ENCODE peak calls at places on chromosomes 2 and 18, in eight cellular contexts. One of them, this sample, is unnamed. For H3K4me1 and H3K27me3, the result is how much of the 10 kb centered on the place peaks cover.

GRCh38 chr2:120402070-120402440 is 56.1 kb downstream of the INHBB start:
- DNase-seq in CD8-positive, alpha-beta memory T cell: no peak
- DNase-seq in iPS DF 6.9: no peak
- DNase-seq in prostate gland: no peak
- DNase-seq in neural progenitor cell: no peak
- DNase-seq in transverse colon: no peak
- DNase-seq in mesenchymal stem cell: no peak
- DNase-seq in heart right ventricle: no peak
- DNase-seq in this sample: no peak

GRCh38 chr2:48651127-48651526 is 33.5 kb downstream of the GTF2A1L start:
- DNase-seq in CD8-positive, alpha-beta memory T cell: no peak
- DNase-seq in iPS DF 6.9: no peak
- DNase-seq in prostate gland: no peak
- DNase-seq in neural progenitor cell: no peak
- DNase-seq in transverse colon: no peak
- DNase-seq in mesenchymal stem cell: peak
- DNase-seq in heart right ventricle: no peak
- DNase-seq in this sample: no peak

GRCh38 chr2:151192681-151193080 is 69.0 kb downstream of the RBM43 start:
- DNase-seq in CD8-positive, alpha-beta memory T cell: no peak
- DNase-seq in iPS DF 6.9: no peak
- DNase-seq in prostate gland: no peak
- DNase-seq in neural progenitor cell: no peak
- DNase-seq in transverse colon: no peak
- DNase-seq in mesenchymal stem cell: no peak
- DNase-seq in heart right ventricle: no peak
- DNase-seq in this sample: no peak

GRCh38 chr2:186129767-186130581 is 356.1 kb upstream of the ZC3H15 start:
- DNase-seq in CD8-positive, alpha-beta memory T cell: no peak
- DNase-seq in iPS DF 6.9: no peak
- DNase-seq in prostate gland: no peak
- DNase-seq in neural progenitor cell: no peak
- DNase-seq in transverse colon: no peak
- DNase-seq in mesenchymal stem cell: no peak
- DNase-seq in heart right ventricle: no peak
- DNase-seq in this sample: no peak

GRCh38 chr2:221836091-221836490 is 264.0 kb upstream of the EPHA4 start:
- DNase-seq in CD8-positive, alpha-beta memory T cell: no peak
- DNase-seq in iPS DF 6.9: no peak
- DNase-seq in prostate gland: no peak
- DNase-seq in neural progenitor cell: no peak
- DNase-seq in transverse colon: no peak
- DNase-seq in mesenchymal stem cell: no peak
- DNase-seq in heart right ventricle: no peak
- DNase-seq in this sample: no peak

GRCh38 chr2:22673501-22673900 is 711.5 kb upstream of the KLHL29 start:
- DNase-seq in CD8-positive, alpha-beta memory T cell: no peak
- DNase-seq in iPS DF 6.9: no peak
- DNase-seq in prostate gland: no peak
- DNase-seq in neural progenitor cell: no peak
- DNase-seq in transverse colon: no peak
- DNase-seq in mesenchymal stem cell: no peak
- DNase-seq in heart right ventricle: no peak
- DNase-seq in this sample: no peak

GRCh38 chr2:89841476-89841840 is 1150.0 kb downstream of the RPIA start:
- DNase-seq in CD8-positive, alpha-beta memory T cell: no peak
- DNase-seq in iPS DF 6.9: no peak
- DNase-seq in prostate gland: no peak
- DNase-seq in neural progenitor cell: no peak
- DNase-seq in transverse colon: no peak
- DNase-seq in mesenchymal stem cell: no peak
- DNase-seq in heart right ventricle: no peak
- DNase-seq in this sample: no peak

GRCh38 chr2:180730976-180731375 is 249.4 kb upstream of the UBE2E3 start:
- DNase-seq in CD8-positive, alpha-beta memory T cell: no peak
- DNase-seq in iPS DF 6.9: no peak
- DNase-seq in prostate gland: no peak
- DNase-seq in neural progenitor cell: no peak
- DNase-seq in transverse colon: no peak
- DNase-seq in mesenchymal stem cell: no peak
- DNase-seq in heart right ventricle: no peak
- DNase-seq in this sample: no peak

GRCh38 chr2:70974592-70974991 is 3.8 kb upstream of the ANKRD53 start:
- DNase-seq in CD8-positive, alpha-beta memory T cell: no peak
- DNase-seq in iPS DF 6.9: no peak
- DNase-seq in prostate gland: no peak
- DNase-seq in neural progenitor cell: no peak
- DNase-seq in transverse colon: no peak
- DNase-seq in mesenchymal stem cell: no peak
- DNase-seq in heart right ventricle: no peak
- DNase-seq in this sample: no peak

GRCh38 chr2:135664623-135665068 is 77.0 kb upstream of the UBXN4 start:
- DNase-seq in CD8-positive, alpha-beta memory T cell: no peak
- DNase-seq in iPS DF 6.9: no peak
- DNase-seq in prostate gland: no peak
- DNase-seq in neural progenitor cell: no peak
- DNase-seq in transverse colon: no peak
- DNase-seq in mesenchymal stem cell: peak
- DNase-seq in heart right ventricle: no peak
- DNase-seq in this sample: no peak

GRCh38 chr18:26307161-26307773 is 81.0 kb downstream of the TAF4B start:
- DNase-seq in CD8-positive, alpha-beta memory T cell: peak
- DNase-seq in iPS DF 6.9: no peak
- DNase-seq in prostate gland: peak
- DNase-seq in neural progenitor cell: peak
- DNase-seq in transverse colon: no peak
- DNase-seq in mesenchymal stem cell: peak
- DNase-seq in heart right ventricle: peak
- DNase-seq in this sample: no peak

GRCh38 chr2:197904446-197904845 is 100.1 kb downstream of the PLCL1 start:
- DNase-seq in CD8-positive, alpha-beta memory T cell: peak
- DNase-seq in iPS DF 6.9: no peak
- DNase-seq in prostate gland: no peak
- DNase-seq in neural progenitor cell: no peak
- DNase-seq in transverse colon: no peak
- DNase-seq in mesenchymal stem cell: no peak
- DNase-seq in heart right ventricle: no peak
- DNase-seq in this sample: no peak

GRCh38 chr2:152585830-152586484 is 131.3 kb downstream of the PRPF40A start:
- DNase-seq in CD8-positive, alpha-beta memory T cell: no peak
- DNase-seq in iPS DF 6.9: no peak
- DNase-seq in prostate gland: no peak
- DNase-seq in neural progenitor cell: no peak
- DNase-seq in transverse colon: no peak
- DNase-seq in mesenchymal stem cell: peak
- DNase-seq in heart right ventricle: no peak
- DNase-seq in this sample: peak

GRCh38 chr18:29616885-29617284 is 1425.7 kb downstream of the DSC3 start:
- DNase-seq in CD8-positive, alpha-beta memory T cell: no peak
- DNase-seq in iPS DF 6.9: no peak
- DNase-seq in prostate gland: no peak
- DNase-seq in neural progenitor cell: no peak
- DNase-seq in transverse colon: no peak
- DNase-seq in mesenchymal stem cell: no peak
- DNase-seq in heart right ventricle: no peak
- DNase-seq in this sample: no peak
- H3K4me1 ChIP-seq in CD8-positive, alpha-beta memory T cell: under half
- H3K4me1 ChIP-seq in iPS DF 6.9: under half
- H3K4me1 ChIP-seq in prostate gland: under half
- H3K4me1 ChIP-seq in neural progenitor cell: under half
- H3K4me1 ChIP-seq in transverse colon: under half
- H3K4me1 ChIP-seq in mesenchymal stem cell: under half
- H3K4me1 ChIP-seq in heart right ventricle: under half
- H3K4me1 ChIP-seq in this sample: under half

GRCh38 chr2:232928564-232929302 is 58.7 kb downstream of the SNORC start:
- DNase-seq in CD8-positive, alpha-beta memory T cell: no peak
- DNase-seq in iPS DF 6.9: no peak
- DNase-seq in prostate gland: no peak
- DNase-seq in neural progenitor cell: peak
- DNase-seq in transverse colon: no peak
- DNase-seq in mesenchymal stem cell: no peak
- DNase-seq in heart right ventricle: no peak
- DNase-seq in this sample: no peak

GRCh38 chr2:232926448-232927040 is 56.5 kb downstream of the SNORC start:
- DNase-seq in CD8-positive, alpha-beta memory T cell: no peak
- DNase-seq in iPS DF 6.9: no peak
- DNase-seq in prostate gland: no peak
- DNase-seq in neural progenitor cell: peak
- DNase-seq in transverse colon: no peak
- DNase-seq in mesenchymal stem cell: no peak
- DNase-seq in heart right ventricle: no peak
- DNase-seq in this sample: no peak

GRCh38 chr2:232927793-232928563 is 57.9 kb downstream of the SNORC start:
- DNase-seq in CD8-positive, alpha-beta memory T cell: no peak
- DNase-seq in iPS DF 6.9: no peak
- DNase-seq in prostate gland: no peak
- DNase-seq in neural progenitor cell: peak
- DNase-seq in transverse colon: no peak
- DNase-seq in mesenchymal stem cell: no peak
- DNase-seq in heart right ventricle: no peak
- DNase-seq in this sample: no peak

GRCh38 chr2:232925769-232926163 is 55.7 kb downstream of the SNORC start:
- DNase-seq in CD8-positive, alpha-beta memory T cell: no peak
- DNase-seq in iPS DF 6.9: no peak
- DNase-seq in prostate gland: no peak
- DNase-seq in neural progenitor cell: peak
- DNase-seq in transverse colon: no peak
- DNase-seq in mesenchymal stem cell: no peak
- DNase-seq in heart right ventricle: no peak
- DNase-seq in this sample: no peak

GRCh38 chr2:232927041-232927792 is 57.2 kb downstream of the SNORC start:
- DNase-seq in CD8-positive, alpha-beta memory T cell: no peak
- DNase-seq in iPS DF 6.9: no peak
- DNase-seq in prostate gland: no peak
- DNase-seq in neural progenitor cell: peak
- DNase-seq in transverse colon: no peak
- DNase-seq in mesenchymal stem cell: no peak
- DNase-seq in heart right ventricle: no peak
- DNase-seq in this sample: no peak
- H3K4me3 ChIP-seq in CD8-positive, alpha-beta memory T cell: no peak
- H3K4me3 ChIP-seq in iPS DF 6.9: peak
- H3K4me3 ChIP-seq in prostate gland: peak
- H3K4me3 ChIP-seq in neural progenitor cell: peak
- H3K4me3 ChIP-seq in transverse colon: peak
- H3K4me3 ChIP-seq in mesenchymal stem cell: peak
- H3K4me3 ChIP-seq in heart right ventricle: peak
- H3K4me3 ChIP-seq in this sample: peak

GRCh38 chr2:172092716-172093415 is 7.6 kb downstream of the DLX1 start:
- DNase-seq in CD8-positive, alpha-beta memory T cell: no peak
- DNase-seq in iPS DF 6.9: no peak
- DNase-seq in prostate gland: no peak
- DNase-seq in neural progenitor cell: peak
- DNase-seq in transverse colon: no peak
- DNase-seq in mesenchymal stem cell: no peak
- DNase-seq in heart right ventricle: no peak
- DNase-seq in this sample: no peak
- H3K27me3 ChIP-seq in CD8-positive, alpha-beta memory T cell: half or more
- H3K27me3 ChIP-seq in iPS DF 6.9: half or more
- H3K27me3 ChIP-seq in prostate gland: half or more
- H3K27me3 ChIP-seq in neural progenitor cell: half or more
- H3K27me3 ChIP-seq in transverse colon: half or more
- H3K27me3 ChIP-seq in mesenchymal stem cell: half or more
- H3K27me3 ChIP-seq in heart right ventricle: half or more
- H3K27me3 ChIP-seq in this sample: under half

GRCh38 chr18:44518666-44519065 is 162.0 kb upstream of the SETBP1 start:
- DNase-seq in CD8-positive, alpha-beta memory T cell: no peak
- DNase-seq in iPS DF 6.9: no peak
- DNase-seq in prostate gland: no peak
- DNase-seq in neural progenitor cell: no peak
- DNase-seq in transverse colon: no peak
- DNase-seq in mesenchymal stem cell: no peak
- DNase-seq in heart right ventricle: no peak
- DNase-seq in this sample: no peak
- H3K4me1 ChIP-seq in CD8-positive, alpha-beta memory T cell: under half
- H3K4me1 ChIP-seq in iPS DF 6.9: under half
- H3K4me1 ChIP-seq in prostate gland: under half
- H3K4me1 ChIP-seq in neural progenitor cell: under half
- H3K4me1 ChIP-seq in transverse colon: under half
- H3K4me1 ChIP-seq in mesenchymal stem cell: under half
- H3K4me1 ChIP-seq in heart right ventricle: under half
- H3K4me1 ChIP-seq in this sample: under half

DNA sequence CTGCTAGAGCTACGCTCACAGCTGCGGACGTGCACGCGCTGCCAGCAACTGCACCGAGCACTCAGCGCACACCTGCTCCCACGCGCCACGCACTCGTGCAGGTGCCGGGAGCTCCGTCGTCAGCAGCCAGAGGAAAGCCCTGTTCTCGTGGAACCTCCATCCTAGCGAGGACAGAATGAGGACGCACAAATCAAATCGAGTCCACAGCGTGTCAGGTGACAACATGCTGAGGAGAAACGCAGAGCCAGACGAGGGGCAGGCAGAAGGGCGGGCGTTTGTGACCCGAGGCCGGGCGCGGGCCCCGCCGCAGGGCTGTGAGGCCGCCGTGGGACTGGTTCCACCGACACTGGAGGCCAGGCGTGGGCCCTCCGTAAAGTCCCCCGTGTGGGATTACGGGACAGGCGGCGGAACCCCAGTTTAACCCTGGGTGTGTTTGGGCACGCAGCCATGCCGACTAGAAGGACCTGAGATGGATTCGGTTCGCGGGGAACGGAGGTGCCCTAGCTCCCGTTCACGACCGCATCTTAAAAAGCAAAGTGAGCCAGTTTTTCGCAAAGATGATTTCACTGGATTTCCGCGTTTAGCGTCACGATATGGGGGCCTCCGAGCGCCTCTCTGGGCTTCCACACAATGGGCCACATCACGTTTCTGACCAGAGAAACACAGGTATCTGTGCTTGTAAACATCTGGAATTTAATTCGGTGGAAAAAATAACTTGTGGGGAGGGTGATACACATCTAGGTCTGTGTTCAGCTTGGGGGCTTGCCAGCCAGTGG is 26.9 kb upstream of the ALKAL2 start:
- DNase-seq in CD8-positive, alpha-beta memory T cell: no peak
- DNase-seq in iPS DF 6.9: no peak
- DNase-seq in prostate gland: no peak
- DNase-seq in neural progenitor cell: no peak
- DNase-seq in transverse colon: no peak
- DNase-seq in mesenchymal stem cell: no peak
- DNase-seq in heart right ventricle: no peak
- DNase-seq in this sample: no peak
- H3K4me3 ChIP-seq in CD8-positive, alpha-beta memory T cell: no peak
- H3K4me3 ChIP-seq in iPS DF 6.9: no peak
- H3K4me3 ChIP-seq in prostate gland: no peak
- H3K4me3 ChIP-seq in neural progenitor cell: no peak
- H3K4me3 ChIP-seq in transverse colon: no peak
- H3K4me3 ChIP-seq in mesenchymal stem cell: no peak
- H3K4me3 ChIP-seq in heart right ventricle: no peak
- H3K4me3 ChIP-seq in this sample: no peak

This sample was measured in tibial artery.